ENCODE peak calls at places on chromosomes 6 and 20, in five cellular contexts. U, Q, W, F and C are unnamed samples.

GRCh38 chr6:107679457-107679856 is 144.7 kb downstream of the SCML4 start:
- DNase-seq in U (peak), Q (no peak), W (no peak), F (no peak), C (no peak)

GRCh38 chr6:25750911-25751310 is 3.6 kb upstream of the SLC17A4 start:
- DNase-seq in U (peak), Q (no peak), W (no peak), F (no peak), C (no peak)

GRCh38 chr6:158782432-158783166 is 36.6 kb downstream of the EZR start:
- DNase-seq in U (no peak), Q (no peak), W (no peak), F (no peak), C (no peak)

GRCh38 chr20:57439993-57440392 is 48.8 kb downstream of the RBM38 start:
- DNase-seq in U (no peak), Q (no peak), W (no peak), F (no peak), C (no peak)

GRCh38 chr6:119879731-119880130 is 530.2 kb upstream of the MAN1A1 start:
- DNase-seq in U (peak), Q (no peak), W (no peak), F (no peak), C (no peak)

GRCh38 chr6:127385668-127386385 is 42.4 kb upstream of the ECHDC1 start:
- DNase-seq in U (no peak), Q (no peak), W (no peak), F (no peak), C (no peak)

GRCh38 chr6:32105433-32105832 is 3.7 kb downstream of the TNXB start:
- DNase-seq in U (no peak), Q (no peak), W (no peak), F (no peak), C (no peak)

GRCh38 chr20:9989066-9989724 is 45.6 kb upstream of the ANKEF1 start:
- DNase-seq in U (no peak), Q (no peak), W (no peak), F (no peak), C (no peak)

GRCh38 chr6:4402477-4402976 is 267.2 kb upstream of the ECI2 start:
- DNase-seq in U (no peak), Q (no peak), W (no peak), F (no peak), C (peak)

GRCh38 chr20:24703284-24703610 is 233.8 kb downstream of the SYNDIG1 start:
- DNase-seq in U (no peak), Q (no peak), W (no peak), F (no peak), C (no peak)